ENCODE peak calls at places on chromosome 17, in nine cellular contexts. J, V, U, Q, M, B, S, Y and R are unnamed samples.

GRCh38 chr17:31216053-31216751 is 80.8 kb downstream of the OMG start:
- DNase-seq in J (peak), V (peak), U (no peak), Q (no peak), M (peak), B (no peak), S (no peak), Y (no peak), R (peak)

GRCh38 chr17:2244545-2245525 is 58.8 kb downstream of the SMG6 start:
- DNase-seq in J (peak), V (peak), U (peak), Q (peak), M (peak), B (peak), S (peak), Y (peak), R (peak)

GRCh38 chr17:68424861-68425260 is 32.4 kb downstream of the WIPI1 start:
- DNase-seq in J (no peak), V (no peak), U (no peak), Q (no peak), M (no peak), B (no peak), S (no peak), Y (no peak), R (no peak)

GRCh38 chr17:75722076-75722475 is 817 bp downstream of the ITGB4 start:
- DNase-seq in J (no peak), V (no peak), U (no peak), Q (no peak), M (no peak), B (no peak), S (no peak), Y (no peak), R (no peak)

GRCh38 chr17:61868074-61868473 is 4.7 kb upstream of the BRIP1 start:
- DNase-seq in J (no peak), V (no peak), U (no peak), Q (no peak), M (no peak), B (no peak), S (no peak), Y (no peak), R (no peak)

GRCh38 chr17:36468903-36469635 is 17.4 kb upstream of the ZNHIT3 start:
- DNase-seq in J (no peak), V (no peak), U (no peak), Q (no peak), M (peak), B (peak), S (no peak), Y (no peak), R (no peak)

GRCh38 chr17:72332367-72332766 is 211.5 kb downstream of the SOX9 start:
- DNase-seq in J (peak), V (no peak), U (no peak), Q (no peak), M (peak), B (no peak), S (no peak), Y (no peak), R (no peak)

GRCh38 chr17:42317256-42317966 is 29.1 kb downstream of the STAT5A start:
- DNase-seq in J (no peak), V (no peak), U (no peak), Q (no peak), M (no peak), B (peak), S (no peak), Y (no peak), R (no peak)

GRCh38 chr17:79944251-79944812 is 91.3 kb downstream of the TBC1D16 start:
- DNase-seq in J (no peak), V (no peak), U (no peak), Q (no peak), M (no peak), B (no peak), S (no peak), Y (peak), R (no peak)

GRCh38 chr17:48375356-48375755 is 54.7 kb downstream of the SKAP1 start:
- DNase-seq in J (peak), V (no peak), U (no peak), Q (no peak), M (no peak), B (no peak), S (no peak), Y (no peak), R (peak)

GRCh38 chr17:59565959-59566324 is 532 bp downstream of the DHX40 start:
- DNase-seq in J (peak), V (no peak), U (peak), Q (peak), M (peak), B (peak), S (peak), Y (no peak), R (peak)

GRCh38 chr17:35243459-35244204 is 760 bp downstream of the SLFN5 start:
- DNase-seq in J (peak), V (peak), U (no peak), Q (peak), M (peak), B (no peak), S (peak), Y (peak), R (peak)

GRCh38 chr17:10013360-10014112 is 108.5 kb upstream of the RCVRN start:
- DNase-seq in J (peak), V (no peak), U (no peak), Q (no peak), M (peak), B (peak), S (no peak), Y (no peak), R (no peak)

GRCh38 chr17:48307222-48307621 is 122.8 kb downstream of the SKAP1 start:
- DNase-seq in J (no peak), V (no peak), U (no peak), Q (no peak), M (no peak), B (no peak), S (no peak), Y (no peak), R (no peak)

GRCh38 chr17:6449307-6449706 is 5.1 kb downstream of the PIMREG start:
- DNase-seq in J (no peak), V (no peak), U (no peak), Q (no peak), M (no peak), B (no peak), S (no peak), Y (no peak), R (no peak)

GRCh38 chr17:9002610-9003354 is 18.5 kb upstream of the NTN1 start:
- DNase-seq in J (no peak), V (no peak), U (no peak), Q (no peak), M (peak), B (peak), S (peak), Y (peak), R (no peak)

GRCh38 chr17:27958708-27959381 is 65.7 kb upstream of the LYRM9 start:
- DNase-seq in J (no peak), V (no peak), U (no peak), Q (no peak), M (no peak), B (no peak), S (no peak), Y (no peak), R (no peak)

GRCh38 chr17:43314582-43314981 is 80.8 kb upstream of the RNU2-1 start:
- DNase-seq in J (no peak), V (no peak), U (no peak), Q (no peak), M (no peak), B (no peak), S (no peak), Y (no peak), R (no peak)

GRCh38 chr17:58337126-58337599 is 8.6 kb upstream of the TSPOAP1 start:
- DNase-seq in J (peak), V (no peak), U (no peak), Q (no peak), M (no peak), B (no peak), S (no peak), Y (peak), R (no peak)

GRCh38 chr17:56653877-56654276 is 60.4 kb downstream of the NOG start:
- DNase-seq in J (peak), V (no peak), U (peak), Q (peak), M (peak), B (peak), S (peak), Y (no peak), R (peak)

GRCh38 chr17:70074991-70075390 is at the start of gene KCNJ16:
- DNase-seq in J (no peak), V (no peak), U (no peak), Q (no peak), M (peak), B (no peak), S (no peak), Y (no peak), R (no peak)

GRCh38 chr17:16181581-16181980 is 33.8 kb downstream of the NCOR1 start:
- DNase-seq in J (no peak), V (no peak), U (no peak), Q (no peak), M (no peak), B (no peak), S (no peak), Y (no peak), R (no peak)

GRCh38 chr17:32265192-32265895 is at the start of gene RHBDL3:
- DNase-seq in J (no peak), V (no peak), U (no peak), Q (no peak), M (no peak), B (peak), S (no peak), Y (peak), R (no peak)

GRCh38 chr17:77274137-77274829 is 133.5 kb downstream of the SEC14L1 start:
- DNase-seq in J (no peak), V (no peak), U (no peak), Q (no peak), M (no peak), B (no peak), S (no peak), Y (no peak), R (no peak)

GRCh38 chr17:68732301-68732749 is 131.2 kb upstream of the FAM20A start:
- DNase-seq in J (no peak), V (no peak), U (no peak), Q (no peak), M (peak), B (no peak), S (no peak), Y (no peak), R (no peak)

GRCh38 chr17:44842748-44843147 is 4.9 kb upstream of the HIGD1B start:
- DNase-seq in J (peak), V (no peak), U (no peak), Q (no peak), M (no peak), B (peak), S (no peak), Y (no peak), R (no peak)

GRCh38 chr17:49104511-49105074 is 28.0 kb upstream of the B4GALNT2 start:
- DNase-seq in J (peak), V (peak), U (no peak), Q (no peak), M (peak), B (no peak), S (no peak), Y (no peak), R (no peak)

GRCh38 chr17:68080411-68081150 is 45.0 kb downstream of the KPNA2 start:
- DNase-seq in J (no peak), V (no peak), U (no peak), Q (no peak), M (no peak), B (no peak), S (no peak), Y (no peak), R (no peak)

GRCh38 chr17:76993636-76994035 is 125.4 kb downstream of the MGAT5B start:
- DNase-seq in J (no peak), V (no peak), U (no peak), Q (no peak), M (no peak), B (no peak), S (no peak), Y (no peak), R (no peak)

GRCh38 chr17:15490634-15491261 is 23.3 kb upstream of the CDRT4 start:
- DNase-seq in J (peak), V (peak), U (no peak), Q (peak), M (peak), B (peak), S (peak), Y (no peak), R (peak)

GRCh38 chr17:1008008-1008761 is 11.3 kb downstream of the TIMM22 start:
- DNase-seq in J (no peak), V (no peak), U (no peak), Q (no peak), M (no peak), B (no peak), S (no peak), Y (no peak), R (no peak)

GRCh38 chr17:42289863-42290165 is 1.5 kb downstream of the STAT5A start:
- DNase-seq in J (no peak), V (no peak), U (no peak), Q (no peak), M (no peak), B (no peak), S (no peak), Y (no peak), R (no peak)

GRCh38 chr17:9239821-9240658 is 218.7 kb downstream of the NTN1 start:
- DNase-seq in J (peak), V (no peak), U (peak), Q (peak), M (peak), B (no peak), S (peak), Y (peak), R (no peak)